ENCODE peak calls at places on chromosome 17, in four cellular contexts. B is prostate gland, D is transverse colon, P is stomach. M is an unnamed sample. For H3K9me3, the result is how much of the 10 kb centered on the place peaks cover.

GRCh38 chr17:66446419-66446818 is 144.0 kb downstream of the PRKCA start:
- DNase-seq in P (no peak), D (no peak), B (no peak), M (no peak)

GRCh38 chr17:79850571-79851460 is 11.6 kb upstream of the CBX4 start:
- DNase-seq in P (no peak), B (no peak), D (no peak), M (no peak)

GRCh38 chr17:38798614-38799500 is 499 bp downstream of the PIP4K2B start:
- DNase-seq in B (peak), P (peak), D (peak), M (no peak)

GRCh38 chr17:29698837-29699236 is 76.1 kb upstream of the CORO6 start:
- DNase-seq in P (no peak), D (no peak), B (no peak), M (no peak)

GRCh38 chr17:31113939-31114338 is 19.2 kb downstream of the NF1 start:
- DNase-seq in D (no peak), B (no peak), P (no peak), M (no peak)

GRCh38 chr17:48663134-48663924 is 37.2 kb upstream of the HOXB9 start:
- DNase-seq in P (no peak), B (no peak), D (no peak), M (no peak)

GRCh38 chr17:51119415-51120356 is 982 bp downstream of the SPAG9 start:
- DNase-seq in D (peak), B (peak), P (peak), M (peak)

GRCh38 chr17:65554568-65555223 is 6.8 kb downstream of the AXIN2 start:
- DNase-seq in B (peak), P (no peak), D (peak), M (no peak)

GRCh38 chr17:62611767-62612166 is 15.7 kb upstream of the MRC2 start:
- DNase-seq in B (no peak), D (no peak), P (no peak), M (no peak)

GRCh38 chr17:46001390-46002310 is 2.6 kb downstream of the STH start:
- DNase-seq in D (no peak), P (no peak), B (no peak), M (no peak)

GRCh38 chr17:29190039-29190438 is 9.8 kb upstream of the MYO18A start:
- DNase-seq in D (no peak), P (no peak), B (no peak), M (no peak)

GRCh38 chr17:73350864-73351263 is 39.1 kb upstream of the CDC42EP4 start:
- DNase-seq in D (no peak), P (no peak), B (no peak), M (no peak)

GRCh38 chr17:50259484-50260324 is 14.6 kb upstream of the TMEM92 start:
- DNase-seq in P (no peak), D (no peak), B (no peak), M (no peak)

GRCh38 chr17:58191259-58191896 is 1.1 kb upstream of the EPX start:
- DNase-seq in D (no peak), B (no peak), P (no peak), M (no peak)

GRCh38 chr17:63930951-63931575 is 1.1 kb downstream of the CD79B start:
- DNase-seq in B (no peak), D (peak), P (peak), M (no peak)

GRCh38 chr17:59837362-59838195 is 55.2 kb downstream of the TUBD1 start:
- DNase-seq in D (peak), B (peak), P (peak), M (no peak)

GRCh38 chr17:41625602-41626001 is 1.2 kb upstream of the KRT17 start:
- DNase-seq in B (peak), D (no peak), P (no peak), M (no peak)

GRCh38 chr17:9842057-9842758 is 16.5 kb downstream of the GLP2R start:
- DNase-seq in B (peak), P (peak), D (peak), M (no peak)

GRCh38 chr17:38459556-38459955 is 31.3 kb downstream of the ARHGAP23 start:
- DNase-seq in B (no peak), D (no peak), P (peak), M (no peak)

GRCh38 chr17:6374761-6375312 is 60.1 kb downstream of the AIPL1 start:
- DNase-seq in D (no peak), P (no peak), B (no peak), M (peak)

GRCh38 chr17:21297026-21297520 is 12.6 kb downstream of the MAP2K3 start:
- DNase-seq in B (no peak), P (no peak), D (no peak), M (no peak)

GRCh38 chr17:35361027-35361426 is 12.4 kb downstream of the SLFN11 start:
- DNase-seq in B (no peak), P (no peak), D (no peak), M (no peak)

GRCh38 chr17:8621585-8621984 is 8.9 kb downstream of the MYH10 start:
- DNase-seq in B (no peak), P (no peak), D (no peak), M (no peak)

GRCh38 chr17:21817791-21818364 is 125.6 kb downstream of the KCNJ18 start:
- DNase-seq in P (no peak), B (no peak), D (no peak), M (no peak)

GRCh38 chr17:80035687-80035936 is at the start of gene TBC1D16:
- DNase-seq in P (no peak), D (no peak), B (no peak), M (no peak)

GRCh38 chr17:40561871-40562611 is 3.2 kb downstream of the CCR7 start:
- DNase-seq in B (no peak), D (no peak), P (peak), M (peak)

GRCh38 chr17:74946641-74947040 is 10.9 kb downstream of the OTOP3 start:
- DNase-seq in B (no peak), P (no peak), D (no peak), M (no peak)

GRCh38 chr17:1714980-1715802 is 5.0 kb upstream of the TLCD2 start:
- DNase-seq in B (peak), P (peak), D (peak), M (peak)

GRCh38 chr17:73343168-73343634 is 31.4 kb upstream of the CDC42EP4 start:
- DNase-seq in B (no peak), D (peak), P (no peak), M (no peak)

GRCh38 chr17:37389160-37389559 is 13.4 kb downstream of the C17orf78 start:
- DNase-seq in B (no peak), D (peak), P (no peak), M (no peak)

GRCh38 chr17:2933606-2934005 is 129.8 kb downstream of the OR1D5 start:
- DNase-seq in B (no peak), P (no peak), D (no peak), M (no peak)

GRCh38 chr17:5560361-5560988 is 23.8 kb downstream of the NLRP1 start:
- DNase-seq in P (no peak), B (no peak), D (no peak), M (peak)

GRCh38 chr17:8162997-8163977 is 539 bp upstream of the VAMP2 start:
- DNase-seq in P (no peak), D (peak), B (no peak), M (no peak)

GRCh38 chr17:81573794-81574642 is 21.9 kb upstream of the FAAP100 start:
- DNase-seq in B (no peak), P (no peak), D (no peak), M (no peak)
- TF ChIP-seq POLR2AphosphoS5 in B (peak), P (no peak), D (no peak), M (no peak)

GRCh38 chr17:54455251-54455868 is 445.3 kb upstream of the TOM1L1 start:
- DNase-seq in P (no peak), D (no peak), B (no peak), M (no peak)
- H3K9me3 ChIP-seq in P (under half), D (under half), B (under half), M (under half)

DNA sequence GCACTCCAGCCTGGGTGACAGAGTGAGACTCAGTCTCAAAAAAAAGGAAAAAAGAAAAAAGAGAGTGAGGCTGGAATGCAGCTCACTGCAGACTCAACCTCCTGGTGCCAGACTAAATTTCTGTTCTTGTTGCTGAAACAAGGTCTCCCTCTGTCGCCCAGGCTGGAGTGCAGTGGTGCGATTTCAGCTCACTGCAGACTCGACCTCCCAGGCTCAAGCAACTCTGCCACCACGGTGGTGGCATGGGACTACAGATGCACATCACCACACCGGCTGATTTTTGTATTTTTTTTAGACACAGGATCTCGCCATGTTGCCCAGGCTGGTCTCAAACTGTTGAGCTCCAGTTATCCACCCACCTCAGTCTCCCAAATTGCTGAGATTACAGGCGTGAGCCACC is 34.6 kb downstream of the TRIM25 start:
- DNase-seq in B (no peak), D (no peak), P (no peak), M (no peak)
- H3K27ac ChIP-seq in B (no peak), D (no peak), P (no peak), M (no peak)

GRCh38 chr17:19805006-19805405 is 56.9 kb upstream of the ALDH3A1 start:
- DNase-seq in B (no peak), D (no peak), P (no peak), M (no peak)
- TF ChIP-seq POLR2AphosphoS5 in B (peak), D (no peak), P (no peak), M (no peak)

M was measured in esophagus muscularis mucosa.